ENCODE peak calls at places on chromosome 3, in nine cellular contexts. B, Y, I, U, T, P, R, D and Q are unnamed samples.

GRCh38 chr3:64235605-64236004 is 10.3 kb upstream of the PRICKLE2 start:
- DNase-seq in B (no peak), Y (no peak), I (no peak), U (no peak), T (no peak), P (no peak), R (no peak), D (no peak), Q (no peak)

GRCh38 chr3:190225186-190225692 is 97.0 kb downstream of the CLDN1 start:
- DNase-seq in B (peak), Y (peak), I (no peak), U (no peak), T (no peak), P (no peak), R (no peak), D (peak), Q (no peak)

GRCh38 chr3:100097919-100098896 is 16.1 kb downstream of the FILIP1L start:
- DNase-seq in B (peak), Y (no peak), I (no peak), U (peak), T (no peak), P (no peak), R (no peak), D (no peak), Q (no peak)

GRCh38 chr3:125057186-125057850 is 1.5 kb upstream of the HEG1 start:
- DNase-seq in B (peak), Y (no peak), I (no peak), U (no peak), T (no peak), P (no peak), R (no peak), D (peak), Q (no peak)

GRCh38 chr3:73385538-73385937 is 239.2 kb downstream of the PDZRN3 start:
- DNase-seq in B (no peak), Y (no peak), I (no peak), U (no peak), T (no peak), P (no peak), R (no peak), D (no peak), Q (no peak)

GRCh38 chr3:196688349-196688748 is 23.7 kb downstream of the CEP19 start:
- DNase-seq in B (peak), Y (peak), I (no peak), U (peak), T (no peak), P (no peak), R (peak), D (peak), Q (no peak)

GRCh38 chr3:172561894-172562664 is 38.8 kb upstream of the TNFSF10 start:
- DNase-seq in B (peak), Y (no peak), I (no peak), U (no peak), T (no peak), P (no peak), R (no peak), D (no peak), Q (peak)

GRCh38 chr3:39147711-39148115 is 5.7 kb downstream of the CSRNP1 start:
- DNase-seq in B (no peak), Y (no peak), I (no peak), U (peak), T (no peak), P (peak), R (no peak), D (no peak), Q (peak)

GRCh38 chr3:56291244-56291680 is 177.0 kb downstream of the ERC2 start:
- DNase-seq in B (peak), Y (peak), I (no peak), U (no peak), T (no peak), P (no peak), R (no peak), D (no peak), Q (peak)

GRCh38 chr3:171458857-171459129 is 1.4 kb downstream of the TNIK start:
- DNase-seq in B (no peak), Y (no peak), I (no peak), U (no peak), T (no peak), P (no peak), R (no peak), D (no peak), Q (no peak)

GRCh38 chr3:41024031-41024836 is 175.1 kb upstream of the CTNNB1 start:
- DNase-seq in B (no peak), Y (no peak), I (no peak), U (no peak), T (no peak), P (no peak), R (no peak), D (no peak), Q (no peak)

GRCh38 chr3:36063992-36064391 is 316.3 kb upstream of the STAC start:
- DNase-seq in B (no peak), Y (no peak), I (no peak), U (no peak), T (no peak), P (no peak), R (no peak), D (no peak), Q (no peak)

GRCh38 chr3:54322354-54322753 is 200.0 kb downstream of the CACNA2D3 start:
- DNase-seq in B (peak), Y (no peak), I (peak), U (no peak), T (no peak), P (no peak), R (no peak), D (no peak), Q (no peak)

GRCh38 chr3:4978259-4978965 is 825 bp upstream of the BHLHE40 start:
- DNase-seq in B (peak), Y (peak), I (peak), U (peak), T (peak), P (peak), R (peak), D (peak), Q (peak)

GRCh38 chr3:88032245-88032644 is 26.6 kb downstream of the CGGBP1 start:
- DNase-seq in B (no peak), Y (no peak), I (no peak), U (no peak), T (no peak), P (no peak), R (no peak), D (no peak), Q (no peak)

GRCh38 chr3:128493221-128494151 is 485 bp upstream of the GATA2 start:
- DNase-seq in B (no peak), Y (no peak), I (no peak), U (no peak), T (no peak), P (no peak), R (no peak), D (no peak), Q (no peak)

GRCh38 chr3:113844622-113845222 is 6.1 kb downstream of the GRAMD1C start:
- DNase-seq in B (peak), Y (no peak), I (no peak), U (no peak), T (peak), P (no peak), R (peak), D (peak), Q (no peak)

GRCh38 chr3:107956991-107957467 is 133.8 kb downstream of the CD47 start:
- DNase-seq in B (no peak), Y (peak), I (peak), U (peak), T (no peak), P (peak), R (no peak), D (no peak), Q (no peak)

GRCh38 chr3:55896155-55896554 is 409.0 kb upstream of the WNT5A start:
- DNase-seq in B (no peak), Y (no peak), I (no peak), U (no peak), T (no peak), P (no peak), R (no peak), D (no peak), Q (no peak)

GRCh38 chr3:194204036-194204792 is 68.3 kb downstream of the HES1 start:
- DNase-seq in B (peak), Y (no peak), I (no peak), U (no peak), T (peak), P (no peak), R (peak), D (no peak), Q (peak)
- TF ChIP-seq CTCF in B (no peak), Y (no peak), I (no peak), U (no peak), T (no peak), P (no peak), R (no peak), D (no peak), Q (no peak)

DNA sequence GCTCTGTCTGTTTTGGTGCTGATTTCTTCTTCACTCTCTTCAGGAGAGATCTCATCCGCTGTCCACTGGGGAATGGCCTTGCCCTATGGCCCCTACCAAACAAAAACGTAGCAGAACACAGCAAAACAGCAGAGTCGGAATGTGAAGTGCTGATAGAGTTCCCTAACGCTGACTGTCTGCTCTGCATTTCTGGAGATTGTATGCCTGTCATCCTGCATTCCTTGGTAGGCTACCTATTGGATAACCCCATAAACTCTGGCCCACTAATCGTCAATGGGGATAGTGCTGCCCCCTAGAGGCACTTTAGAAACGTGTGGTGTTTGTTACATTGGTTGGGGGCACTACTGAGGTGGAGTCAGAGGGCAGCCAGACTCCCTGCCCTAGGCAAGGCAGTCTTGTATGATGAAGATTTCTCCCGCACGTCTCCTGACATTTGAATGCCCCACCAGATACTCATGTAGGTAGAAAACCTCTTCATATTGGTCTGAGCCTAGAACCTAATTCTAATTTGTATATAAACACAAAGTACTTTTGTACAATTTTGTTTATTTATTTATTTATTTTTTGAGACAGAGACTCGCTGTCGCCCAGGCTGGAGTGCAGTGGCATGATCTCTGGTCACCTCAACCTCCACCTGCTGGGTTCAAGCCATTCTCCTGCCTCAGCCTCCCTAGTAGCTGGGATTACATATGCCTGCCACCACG is 15.6 kb upstream of the MAGEF1 start:
- DNase-seq in B (peak), Y (peak), I (peak), U (peak), T (peak), P (no peak), R (peak), D (peak), Q (peak)
- TF ChIP-seq CTCF in B (peak), Y (peak), I (peak), U (peak), T (peak), P (peak), R (peak), D (peak), Q (peak)

GRCh38 chr3:133928136-133928893 is 32.6 kb upstream of the RAB6B start:
- DNase-seq in B (no peak), Y (no peak), I (no peak), U (no peak), T (peak), P (no peak), R (no peak), D (no peak), Q (no peak)

GRCh38 chr3:133925960-133926735 is 30.5 kb upstream of the RAB6B start:
- DNase-seq in B (no peak), Y (no peak), I (no peak), U (no peak), T (no peak), P (no peak), R (no peak), D (no peak), Q (no peak)

GRCh38 chr3:133928903-133929607 is 33.4 kb upstream of the RAB6B start:
- DNase-seq in B (no peak), Y (no peak), I (no peak), U (no peak), T (no peak), P (no peak), R (no peak), D (no peak), Q (no peak)

GRCh38 chr3:133927543-133928066 is 31.9 kb upstream of the RAB6B start:
- DNase-seq in B (peak), Y (no peak), I (peak), U (peak), T (peak), P (peak), R (peak), D (no peak), Q (peak)

DNA sequence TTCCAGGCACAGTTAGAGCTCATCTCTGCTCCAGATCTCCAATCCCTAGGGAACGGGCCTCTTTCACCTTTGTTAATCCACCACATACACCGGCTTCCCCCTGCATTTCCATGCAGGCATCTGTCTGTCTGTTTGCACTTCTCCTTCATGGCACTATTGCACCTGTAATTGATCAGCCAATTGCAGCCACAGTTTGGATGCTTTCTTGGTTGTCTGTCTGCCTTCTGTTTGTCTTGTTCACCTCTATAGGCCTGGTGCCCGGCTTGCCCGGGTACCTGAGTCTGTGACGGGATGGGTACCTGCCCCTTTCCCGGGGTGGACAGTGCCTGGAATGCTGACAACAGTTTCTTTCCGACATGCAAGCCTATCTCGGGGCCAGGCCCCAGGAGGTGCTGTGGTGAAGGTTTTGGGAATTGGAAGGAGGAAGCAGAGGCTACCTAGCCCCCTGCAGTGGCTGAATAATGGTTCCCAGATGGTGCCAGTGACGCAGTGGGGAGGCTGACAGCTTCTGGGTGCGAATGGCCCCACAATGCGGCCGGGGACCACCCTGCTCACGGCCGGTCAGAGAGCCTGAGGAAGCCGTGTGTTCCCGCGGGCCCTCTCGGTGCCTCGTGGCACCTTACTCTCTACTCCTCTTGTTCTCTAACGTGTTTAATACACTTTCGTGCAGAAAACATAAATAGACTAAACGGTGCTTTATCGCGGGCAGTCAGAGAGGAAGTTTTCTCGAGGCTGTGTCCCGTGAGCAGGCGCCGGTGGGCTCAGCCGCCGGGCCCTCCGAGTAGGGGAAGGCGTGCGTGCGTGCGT is 31.3 kb upstream of the RAB6B start:
- DNase-seq in B (no peak), Y (no peak), I (no peak), U (no peak), T (no peak), P (no peak), R (no peak), D (no peak), Q (no peak)
- TF ChIP-seq CTCF in B (no peak), Y (no peak), I (no peak), U (no peak), T (no peak), P (no peak), R (no peak), D (no peak), Q (no peak)

GRCh38 chr3:149532463-149533180 is 58.1 kb downstream of the TM4SF4 start:
- DNase-seq in B (no peak), Y (no peak), I (no peak), U (no peak), T (peak), P (no peak), R (no peak), D (no peak), Q (no peak)

GRCh38 chr3:149536429-149536828 is 61.9 kb downstream of the TM4SF4 start:
- DNase-seq in B (no peak), Y (no peak), I (no peak), U (peak), T (no peak), P (peak), R (no peak), D (no peak), Q (no peak)

GRCh38 chr3:149535395-149535685 is 60.8 kb downstream of the TM4SF4 start:
- DNase-seq in B (no peak), Y (no peak), I (no peak), U (no peak), T (no peak), P (no peak), R (no peak), D (no peak), Q (no peak)

GRCh38 chr3:149534082-149534481 is 59.6 kb downstream of the TM4SF4 start:
- DNase-seq in B (no peak), Y (no peak), I (no peak), U (no peak), T (no peak), P (no peak), R (no peak), D (no peak), Q (no peak)

DNA sequence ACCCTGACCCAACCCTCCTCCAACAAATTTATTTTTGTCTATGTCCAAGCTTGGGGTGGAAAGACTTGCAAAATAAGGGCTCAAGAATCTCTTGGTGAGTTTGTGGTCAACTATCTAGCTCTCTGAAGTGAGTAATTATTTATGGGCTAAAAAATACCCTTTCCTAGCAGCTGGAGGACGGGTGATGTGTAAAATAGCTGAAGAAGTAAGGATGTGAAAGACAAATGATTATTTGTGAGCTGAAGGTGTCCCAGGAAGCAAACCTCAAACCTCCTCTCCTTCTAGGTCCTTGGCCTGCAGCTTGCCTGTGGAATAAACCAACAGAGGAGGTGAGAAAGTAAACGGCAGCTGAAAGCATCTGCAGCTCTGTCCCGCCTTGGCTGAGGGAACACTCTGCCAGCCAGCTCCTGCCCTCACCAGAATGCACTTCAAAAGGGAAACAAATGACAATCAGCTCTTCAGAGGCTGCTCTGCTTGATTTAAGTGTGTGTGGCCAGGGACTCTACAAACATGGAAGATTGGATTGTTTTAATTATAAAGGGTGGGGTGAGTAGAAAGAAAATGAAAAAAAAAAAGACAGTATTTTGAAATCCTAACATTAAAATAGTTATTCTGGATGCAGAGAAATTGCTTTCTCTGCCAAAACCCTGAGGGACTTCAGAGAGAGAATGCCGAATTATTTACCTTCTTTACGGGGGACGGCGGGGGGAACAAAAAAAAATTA is 60.3 kb downstream of the TM4SF4 start:
- DNase-seq in B (no peak), Y (no peak), I (no peak), U (peak), T (no peak), P (no peak), R (no peak), D (peak), Q (no peak)
- TF ChIP-seq CTCF in B (no peak), Y (no peak), I (no peak), U (no peak), T (no peak), P (no peak), R (no peak), D (no peak), Q (no peak)

GRCh38 chr3:141860086-141860669 is 16.3 kb upstream of the ATP1B3 start:
- DNase-seq in B (no peak), Y (no peak), I (no peak), U (no peak), T (no peak), P (no peak), R (no peak), D (no peak), Q (no peak)

GRCh38 chr3:141860766-141861513 is 15.5 kb upstream of the ATP1B3 start:
- DNase-seq in B (no peak), Y (no peak), I (no peak), U (no peak), T (no peak), P (no peak), R (no peak), D (no peak), Q (no peak)

GRCh38 chr3:141859651-141860050 is 16.8 kb upstream of the ATP1B3 start:
- DNase-seq in B (no peak), Y (no peak), I (no peak), U (no peak), T (no peak), P (no peak), R (no peak), D (no peak), Q (no peak)

GRCh38 chr3:141854559-141854958 is 21.9 kb upstream of the ATP1B3 start:
- DNase-seq in B (no peak), Y (no peak), I (no peak), U (no peak), T (no peak), P (no peak), R (no peak), D (no peak), Q (no peak)

DNA sequence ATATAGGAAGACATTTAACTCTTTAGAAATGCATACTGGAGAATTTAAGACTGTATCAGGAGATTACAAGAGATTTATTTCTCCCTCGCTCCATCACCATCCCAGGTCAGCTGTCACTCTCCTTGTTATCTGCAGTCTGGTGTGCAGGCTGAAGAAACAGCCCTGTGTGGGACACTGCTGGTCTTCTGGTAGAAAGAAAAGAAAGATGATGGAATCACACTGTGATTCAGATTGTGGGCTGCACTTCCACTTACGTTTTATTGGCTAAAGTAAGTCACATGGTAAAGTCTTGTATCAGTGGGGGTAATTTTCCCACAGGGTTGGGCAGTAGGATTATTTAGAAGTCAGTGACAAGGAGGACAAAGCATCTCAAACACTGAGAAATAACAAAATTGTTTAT is 18.1 kb upstream of the ATP1B3 start:
- DNase-seq in B (no peak), Y (no peak), I (no peak), U (no peak), T (no peak), P (no peak), R (no peak), D (no peak), Q (no peak)
- TF ChIP-seq CTCF in B (no peak), Y (no peak), I (no peak), U (no peak), T (no peak), P (no peak), R (no peak), D (no peak), Q (no peak)

GRCh38 chr3:49454457-49454856 is 15.6 kb upstream of the DAG1 start:
- DNase-seq in B (peak), Y (no peak), I (peak), U (peak), T (no peak), P (peak), R (no peak), D (no peak), Q (peak)
- TF ChIP-seq CTCF in B (peak), Y (no peak), I (no peak), U (no peak), T (peak), P (peak), R (no peak), D (peak), Q (peak)

GRCh38 chr3:160094562-160094961 is 105.9 kb downstream of the IL12A start:
- DNase-seq in B (no peak), Y (no peak), I (no peak), U (no peak), T (no peak), P (no peak), R (no peak), D (no peak), Q (no peak)
- TF ChIP-seq CTCF in B (no peak), Y (no peak), I (no peak), U (no peak), T (no peak), P (no peak), R (no peak), D (no peak), Q (no peak)

DNA sequence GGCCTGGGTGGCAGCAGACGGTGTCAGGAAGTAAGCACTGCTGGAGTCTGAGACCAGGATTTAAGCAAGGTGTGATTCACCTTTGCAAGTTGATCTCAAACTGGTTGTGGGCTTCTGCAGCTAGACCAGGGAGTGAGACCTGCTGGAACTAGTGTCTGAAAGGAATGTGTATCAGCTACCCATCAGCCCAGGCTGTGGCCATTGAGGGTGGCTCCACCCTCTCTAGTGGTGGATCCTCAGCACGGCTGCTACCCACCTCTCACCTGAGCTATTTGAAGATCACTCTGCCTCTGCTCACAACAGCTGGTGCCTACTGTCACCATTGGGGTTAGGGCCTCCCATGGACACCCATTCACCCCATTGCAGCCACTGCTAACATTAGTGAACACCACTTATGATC is 140.3 kb upstream of the DCBLD2 start:
- DNase-seq in B (no peak), Y (no peak), I (no peak), U (no peak), T (no peak), P (no peak), R (no peak), D (no peak), Q (no peak)
- TF ChIP-seq CTCF in B (no peak), Y (no peak), I (no peak), U (no peak), T (no peak), P (no peak), R (no peak), D (no peak), Q (no peak)